ENCODE peak calls at places on chromosomes 2 and 18, in five cellular contexts. O is CD8-positive, alpha-beta T cell; P is foreskin fibroblast; G is Peyer's patch; B is dorsolateral prefrontal cortex. J is an unnamed sample.

GRCh38 chr18:32343634-32344033 is 127.0 kb downstream of the GAREM1 start:
- DNase-seq in G (no peak), O (no peak), B (no peak), P (no peak), J (no peak)

GRCh38 chr18:79856119-79857080 is 58.7 kb downstream of the KCNG2 start:
- DNase-seq in O (no peak), P (peak), B (no peak), G (peak), J (no peak)

GRCh38 chr2:41836944-41837343 is 210.9 kb upstream of the PKDCC start:
- DNase-seq in B (no peak), O (peak), G (no peak), P (peak), J (no peak)

GRCh38 chr2:174745142-174745541 is 19.1 kb downstream of the CHRNA1 start:
- DNase-seq in O (no peak), P (no peak), G (no peak), B (no peak), J (no peak)

GRCh38 chr18:10060469-10060782 is 146.6 kb downstream of the VAPA start:
- DNase-seq in B (no peak), G (no peak), O (no peak), P (peak), J (no peak)

GRCh38 chr18:79534356-79534755 is 138.6 kb downstream of the NFATC1 start:
- DNase-seq in O (no peak), B (no peak), P (no peak), G (peak), J (no peak)

GRCh38 chr2:101714098-101714497 is 16.6 kb downstream of the MAP4K4 start:
- DNase-seq in B (no peak), G (no peak), O (no peak), P (no peak), J (no peak)

GRCh38 chr2:241051578-241052487 is 50.3 kb downstream of the MTERF4 start:
- DNase-seq in O (no peak), G (no peak), P (no peak), B (no peak), J (no peak)

GRCh38 chr2:84708442-84708841 is 172.4 kb downstream of the TRABD2A start:
- DNase-seq in B (no peak), P (no peak), G (no peak), O (no peak), J (no peak)

GRCh38 chr2:203869207-203869606 is 1.6 kb downstream of the CTLA4 start:
- DNase-seq in O (no peak), G (no peak), B (no peak), P (no peak), J (no peak)

GRCh38 chr18:27546991-27547390 is 361.9 kb upstream of the CHST9 start:
- DNase-seq in P (no peak), O (no peak), G (no peak), B (no peak), J (no peak)

GRCh38 chr2:102224824-102225739 is 38.3 kb downstream of the IL1RL2 start:
- DNase-seq in P (no peak), O (no peak), B (no peak), G (no peak), J (no peak)

GRCh38 chr2:240651185-240651584 is 25.9 kb downstream of the GPR35 start:
- DNase-seq in B (no peak), G (no peak), O (no peak), P (no peak), J (no peak)

GRCh38 chr2:53939656-53940055 is 31.1 kb downstream of the PSME4 start:
- DNase-seq in P (no peak), B (no peak), G (no peak), O (no peak), J (peak)

GRCh38 chr2:10550206-10551001 is 102.3 kb upstream of the ODC1 start:
- DNase-seq in P (no peak), B (no peak), G (peak), O (no peak), J (no peak)

GRCh38 chr18:13261658-13262357 is 43.2 kb downstream of the LDLRAD4 start:
- DNase-seq in B (no peak), P (no peak), O (no peak), G (peak), J (no peak)

GRCh38 chr2:102588213-102588939 is 31.0 kb upstream of the SLC9A2 start:
- DNase-seq in G (no peak), B (no peak), O (no peak), P (no peak), J (no peak)

DNA sequence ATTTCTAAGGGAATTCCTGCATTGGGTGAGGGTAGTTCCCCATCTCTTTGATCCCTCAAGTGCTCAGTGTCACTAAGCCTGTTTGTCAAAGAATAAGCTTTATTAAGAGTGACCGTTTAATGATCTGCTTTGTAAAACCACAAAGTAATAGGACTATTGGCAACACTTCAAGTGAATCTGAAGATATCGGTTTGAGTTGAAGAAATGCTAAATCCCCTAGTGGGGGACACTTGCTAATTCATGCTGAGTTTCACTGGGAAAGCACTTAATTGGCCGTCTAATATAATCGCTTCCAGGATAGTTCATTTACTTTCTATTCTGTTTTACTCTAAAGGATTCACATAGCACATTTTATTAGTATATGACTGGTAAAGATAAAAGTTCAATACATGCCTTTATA is 54.4 kb downstream of the DTNA start:
- DNase-seq in O (no peak), G (no peak), B (no peak), P (no peak), J (no peak)
- TF ChIP-seq CTCF in O (no peak), G (no peak), B (no peak), P (no peak), J (peak)

GRCh38 chr2:8848328-8849100 is 11.1 kb upstream of the KIDINS220 start:
- DNase-seq in O (no peak), G (no peak), B (no peak), P (no peak), J (no peak)

GRCh38 chr2:8851811-8852560 is 14.6 kb upstream of the KIDINS220 start:
- DNase-seq in B (no peak), O (no peak), G (no peak), P (peak), J (no peak)

GRCh38 chr2:8850845-8851244 is 13.4 kb upstream of the KIDINS220 start:
- DNase-seq in O (no peak), G (no peak), P (no peak), B (no peak), J (no peak)

GRCh38 chr2:8849322-8849721 is 11.9 kb upstream of the KIDINS220 start:
- DNase-seq in P (peak), G (no peak), B (no peak), O (no peak), J (no peak)

GRCh38 chr2:8847400-8847799 is 10.0 kb upstream of the KIDINS220 start:
- DNase-seq in P (no peak), O (no peak), G (no peak), B (no peak), J (no peak)
- H3K4me3 ChIP-seq in P (no peak), O (no peak), G (no peak), B (no peak), J (no peak)

GRCh38 chr2:168612719-168613118 is 156.6 kb downstream of the CERS6 start:
- DNase-seq in P (no peak), B (no peak), G (no peak), O (no peak), J (no peak)

GRCh38 chr2:168611896-168612650 is 156.0 kb downstream of the CERS6 start:
- DNase-seq in O (no peak), P (no peak), B (no peak), G (no peak), J (no peak)

GRCh38 chr2:168611091-168611490 is 155.0 kb downstream of the CERS6 start:
- DNase-seq in B (no peak), O (no peak), G (no peak), P (no peak), J (no peak)

GRCh38 chr2:168613510-168613909 is 157.4 kb downstream of the CERS6 start:
- DNase-seq in O (no peak), B (no peak), G (no peak), P (no peak), J (no peak)

GRCh38 chr2:168614291-168615018 is 158.4 kb downstream of the CERS6 start:
- DNase-seq in G (no peak), B (no peak), O (no peak), P (no peak), J (no peak)
- TF ChIP-seq CTCF in G (peak), B (no peak), O (no peak), P (peak), J (no peak)

DNA sequence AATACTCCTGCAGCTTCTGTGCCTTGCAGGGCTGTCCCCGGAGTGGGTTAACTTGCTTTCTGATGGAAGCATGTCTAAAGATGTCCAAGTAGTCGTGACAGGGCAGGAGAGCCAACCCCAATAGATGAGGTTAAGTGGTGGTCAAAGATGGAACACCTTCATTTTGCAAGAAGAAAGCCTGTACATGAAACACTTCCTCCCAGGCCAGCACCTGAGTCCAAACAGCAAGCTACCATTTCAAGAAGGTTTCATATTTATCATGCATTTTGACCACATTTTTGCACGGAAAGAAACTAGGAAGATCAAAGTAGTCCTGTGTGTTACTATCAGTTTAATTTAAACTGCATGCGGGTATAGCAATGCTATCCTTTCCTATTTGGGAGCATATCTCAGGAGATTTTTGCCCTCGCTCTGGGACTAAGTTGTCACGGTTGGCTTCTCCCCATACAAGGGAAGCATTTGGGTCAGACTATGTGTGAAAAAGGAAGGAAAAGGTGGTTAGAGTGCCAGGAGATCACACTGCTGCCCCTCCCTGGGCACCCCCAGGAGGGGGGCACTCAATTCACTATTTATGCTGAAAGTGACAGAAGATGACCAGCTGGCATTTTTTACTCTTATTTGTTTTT is 187.6 kb downstream of the ZNF521 start:
- DNase-seq in O (no peak), G (no peak), B (no peak), P (no peak), J (no peak)
- H3K4me3 ChIP-seq in O (no peak), G (peak), B (peak), P (peak), J (no peak)

DNA sequence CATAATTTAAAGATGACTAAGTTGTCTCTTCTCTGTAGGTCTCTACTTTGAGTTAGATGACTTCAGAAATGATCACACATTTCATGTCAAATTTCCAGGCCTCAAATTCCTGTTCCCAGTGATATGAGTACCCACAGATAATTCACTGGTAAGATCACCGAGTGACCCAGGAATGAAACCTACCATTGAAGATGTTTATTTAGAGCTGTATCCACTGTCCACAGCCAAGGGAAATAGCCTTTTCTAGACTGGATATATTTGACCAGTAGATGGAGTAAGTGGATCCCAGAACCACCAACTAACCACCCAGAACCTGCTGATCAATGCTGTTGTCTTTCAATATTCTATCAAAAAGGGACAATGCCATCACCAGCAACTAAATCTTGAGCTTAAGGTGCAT is 238.8 kb downstream of the SLC8A1 start:
- DNase-seq in O (no peak), G (no peak), P (peak), B (no peak), J (no peak)
- TF ChIP-seq CTCF in O (no peak), G (peak), P (peak), B (peak), J (peak)

DNA sequence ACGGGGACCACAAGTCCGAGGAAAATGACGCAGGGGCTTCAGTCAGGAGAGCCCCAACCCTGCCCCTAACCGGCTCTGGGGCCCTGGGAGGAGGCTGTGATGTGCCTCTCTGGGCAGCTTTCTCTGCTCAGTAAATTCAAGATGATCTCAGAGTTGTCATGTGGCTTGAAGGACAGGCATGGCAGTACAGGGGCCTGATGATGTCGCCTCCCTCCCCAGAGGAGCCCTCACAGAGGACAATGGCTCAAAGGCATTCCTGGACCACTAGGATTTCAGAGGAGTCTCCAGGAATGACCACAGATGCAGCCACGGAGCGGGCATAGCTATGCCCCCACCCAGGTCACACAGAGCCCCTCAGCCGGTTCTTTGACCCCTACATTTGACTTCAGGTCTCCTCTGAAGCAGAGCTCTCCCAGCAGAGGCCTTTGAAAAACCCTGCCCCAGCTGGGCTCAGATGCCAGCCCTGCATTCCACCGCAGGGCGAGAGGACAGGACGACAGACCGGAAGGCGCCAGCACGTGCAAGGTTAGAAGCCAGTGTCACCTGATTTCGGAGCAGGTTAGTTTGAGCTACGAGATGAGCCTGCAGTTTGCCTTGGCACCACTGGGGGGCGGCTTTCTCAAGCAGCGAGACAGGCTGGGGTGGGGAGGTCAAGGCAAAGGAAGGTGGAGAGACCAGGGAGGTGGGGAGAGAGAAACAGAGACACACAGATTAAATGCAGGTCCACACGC is 39.2 kb downstream of the BIN1 start:
- DNase-seq in B (peak), O (peak), P (peak), G (peak), J (no peak)
- H3K4me3 ChIP-seq in B (no peak), O (no peak), P (no peak), G (no peak), J (no peak)

GRCh38 chr2:3779650-3780049 is 76.3 kb downstream of the DCDC2C start:
- DNase-seq in O (no peak), P (no peak), G (no peak), B (no peak), J (no peak)
- TF ChIP-seq CTCF in O (no peak), P (no peak), G (no peak), B (no peak), J (no peak)

GRCh38 chr2:188291617-188292445 is at the start of gene GULP1:
- DNase-seq in P (peak), B (peak), G (peak), O (no peak), J (no peak)
- H3K4me3 ChIP-seq in P (peak), B (peak), G (peak), O (no peak), J (peak)

GRCh38 chr2:44974064-44974715 is 32.7 kb downstream of the SIX3 start:
- DNase-seq in B (no peak), O (no peak), G (no peak), P (peak), J (no peak)
- TF ChIP-seq CTCF in B (peak), O (no peak), G (peak), P (peak), J (peak)

J was measured in kidney epithelial cell.